ENCODE peak calls at places on chromosomes 6 and 20, in ten cellular contexts. P, Z, R, I, C, E, K, S, D and L are unnamed samples.

GRCh38 chr6:169640983-169641382 is 60.8 kb downstream of the WDR27 start:
- DNase-seq in D (no peak), Z (no peak), C (no peak), P (no peak), I (no peak), E (no peak), S (no peak), K (no peak), R (no peak), L (no peak)

GRCh38 chr6:33211136-33211535 is 2.8 kb downstream of the RING1 start:
- DNase-seq in E (no peak), Z (no peak), S (no peak), P (no peak), I (no peak), D (no peak), R (no peak), C (no peak), K (no peak), L (no peak)

GRCh38 chr6:33080127-33081089 is 4.6 kb downstream of the HLA-DPB1 start:
- DNase-seq in Z (no peak), I (peak), R (peak), S (no peak), D (no peak), E (peak), K (no peak), C (peak), P (peak), L (peak)

GRCh38 chr6:85163553-85163952 is 286.3 kb upstream of the NT5E start:
- DNase-seq in I (no peak), E (no peak), K (no peak), P (no peak), Z (no peak), S (no peak), R (no peak), D (no peak), C (no peak), L (peak)

GRCh38 chr6:82084324-82084920 is 163.1 kb downstream of the IBTK start:
- DNase-seq in P (no peak), I (no peak), C (no peak), K (no peak), D (no peak), Z (no peak), E (no peak), R (no peak), S (no peak), L (no peak)

GRCh38 chr6:66555082-66555481 is 848.1 kb upstream of the EYS start:
- DNase-seq in C (no peak), E (no peak), Z (no peak), R (no peak), I (peak), K (no peak), P (no peak), D (no peak), S (no peak), L (no peak)

GRCh38 chr6:45483501-45483900 is 105.8 kb upstream of the SUPT3H start:
- DNase-seq in P (peak), D (no peak), I (no peak), K (no peak), E (no peak), S (no peak), Z (no peak), R (no peak), C (no peak), L (peak)

GRCh38 chr6:101344885-101345284 is 48.6 kb upstream of the GRIK2 start:
- DNase-seq in P (no peak), K (no peak), D (no peak), C (no peak), S (no peak), I (no peak), E (no peak), R (no peak), Z (peak), L (no peak)

GRCh38 chr20:1769491-1769890 is 111.9 kb upstream of the SIRPG start:
- DNase-seq in Z (no peak), I (no peak), S (no peak), K (no peak), E (no peak), P (no peak), C (no peak), R (no peak), D (no peak), L (no peak)

DNA sequence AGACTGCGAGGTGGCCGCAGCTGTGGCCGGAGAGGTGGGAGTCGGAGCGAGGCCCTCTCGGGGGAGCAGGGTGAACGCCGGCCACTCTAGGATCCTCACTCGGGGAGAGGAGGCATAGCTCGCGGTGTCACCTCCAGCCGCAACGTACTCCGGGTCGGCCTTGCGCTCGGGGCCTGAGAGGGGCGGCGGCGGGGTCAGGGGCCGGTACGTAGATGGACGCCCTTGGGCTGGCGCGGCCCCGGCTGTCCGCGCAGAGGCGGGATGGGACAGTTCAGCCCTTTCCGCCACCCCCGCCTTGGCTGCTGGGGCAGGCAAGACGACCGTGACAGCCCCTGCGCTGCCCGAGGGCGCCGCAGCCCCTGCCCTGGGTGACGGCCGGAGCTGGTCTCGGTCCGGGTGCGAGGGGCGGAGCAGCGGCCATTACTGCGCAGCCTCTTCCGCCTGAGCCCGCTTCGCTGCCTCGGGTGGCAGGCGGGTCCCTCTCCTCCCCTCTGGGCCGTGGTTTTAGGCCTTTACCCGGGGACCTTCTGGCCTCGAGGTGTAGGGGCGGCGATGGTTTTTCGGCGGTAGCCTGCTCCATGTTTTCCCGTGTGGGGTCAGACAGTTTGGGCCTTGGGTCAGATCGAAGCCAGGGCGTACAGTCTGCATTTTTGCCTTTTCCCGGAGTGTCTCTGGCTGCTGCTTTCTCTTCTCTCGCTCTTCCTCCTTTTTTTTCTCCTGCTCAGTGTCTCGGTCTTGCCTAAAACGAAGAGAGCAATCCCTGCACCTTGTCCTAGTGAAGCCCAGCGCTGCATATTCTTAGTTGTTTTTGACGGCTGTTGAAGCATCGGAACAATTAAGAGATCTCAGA is 453 bp downstream of the RNF146 start:
- DNase-seq in K (peak), I (peak), D (no peak), Z (no peak), C (peak), P (peak), E (peak), S (no peak), R (peak), L (peak)
- H3K4me3 ChIP-seq in K (peak), I (peak), D (peak), Z (peak), C (peak), P (peak), E (peak), S (peak), R (peak), L (peak)

DNA sequence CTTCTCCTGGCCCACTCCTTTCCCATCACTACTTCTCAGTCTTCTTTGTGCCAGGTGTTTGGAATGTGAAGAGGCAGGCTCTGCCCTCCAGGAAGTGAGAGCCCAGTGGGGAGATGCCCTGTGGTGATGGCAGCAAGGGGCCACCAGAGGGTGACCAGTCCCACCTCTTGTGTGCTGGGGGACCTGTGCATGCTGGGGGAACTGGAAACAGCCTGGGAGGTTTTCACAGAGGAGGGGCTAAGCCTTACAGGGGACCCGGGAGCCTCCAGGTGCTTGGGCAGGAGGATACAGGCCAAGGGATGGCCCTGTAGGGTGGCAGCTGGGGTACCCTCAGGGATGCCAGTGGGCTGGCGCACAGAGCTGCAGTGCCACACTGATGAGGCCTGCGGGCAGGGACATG is 72.3 kb downstream of the RAMACL start:
- DNase-seq in K (no peak), E (no peak), C (no peak), S (no peak), P (no peak), R (no peak), I (no peak), D (no peak), Z (no peak), L (no peak)
- TF ChIP-seq CTCF in K (no peak), E (no peak), C (peak), S (no peak), P (no peak), R (no peak), I (peak), D (no peak), Z (peak), L (peak)

DNA sequence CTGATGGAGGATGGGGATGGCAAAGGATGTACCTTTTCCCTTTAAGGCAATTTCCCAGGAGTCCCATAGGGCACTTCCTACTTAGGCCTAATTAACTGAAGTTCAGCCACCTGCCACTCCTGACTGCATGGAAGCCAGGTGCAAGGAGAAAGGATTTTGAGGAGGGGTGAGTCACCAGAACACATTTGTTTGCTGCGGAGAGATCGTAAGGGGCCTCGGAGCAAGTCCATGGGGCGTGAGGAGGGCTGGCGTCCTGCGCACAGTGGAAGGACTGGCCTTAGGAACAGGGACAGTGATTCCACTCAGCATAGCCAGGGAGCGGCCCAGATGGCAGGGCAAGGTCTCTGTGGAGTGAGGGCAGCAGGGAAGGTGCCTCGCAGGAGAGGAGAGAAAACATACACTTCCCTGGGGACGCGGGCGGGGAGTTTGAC is 11.8 kb upstream of the MAP1LC3A start:
- DNase-seq in I (no peak), R (peak), E (no peak), P (no peak), C (no peak), D (no peak), Z (no peak), S (no peak), K (no peak), L (no peak)
- H3K4me3 ChIP-seq in I (no peak), R (peak), E (no peak), P (no peak), C (no peak), D (no peak), Z (no peak), S (no peak), K (no peak), L (no peak)

GRCh38 chr20:13128173-13128572 is 92.9 kb upstream of the ISM1 start:
- DNase-seq in Z (no peak), D (no peak), I (no peak), S (no peak), E (no peak), C (no peak), R (no peak), P (no peak), K (no peak), L (no peak)

GRCh38 chr20:13130100-13130706 is 90.9 kb upstream of the ISM1 start:
- DNase-seq in I (no peak), P (no peak), E (no peak), Z (no peak), S (no peak), R (no peak), K (no peak), D (no peak), C (no peak), L (no peak)

GRCh38 chr20:13130707-13131103 is 90.4 kb upstream of the ISM1 start:
- DNase-seq in D (no peak), C (no peak), S (no peak), E (no peak), I (no peak), R (no peak), Z (no peak), P (no peak), K (no peak), L (no peak)

DNA sequence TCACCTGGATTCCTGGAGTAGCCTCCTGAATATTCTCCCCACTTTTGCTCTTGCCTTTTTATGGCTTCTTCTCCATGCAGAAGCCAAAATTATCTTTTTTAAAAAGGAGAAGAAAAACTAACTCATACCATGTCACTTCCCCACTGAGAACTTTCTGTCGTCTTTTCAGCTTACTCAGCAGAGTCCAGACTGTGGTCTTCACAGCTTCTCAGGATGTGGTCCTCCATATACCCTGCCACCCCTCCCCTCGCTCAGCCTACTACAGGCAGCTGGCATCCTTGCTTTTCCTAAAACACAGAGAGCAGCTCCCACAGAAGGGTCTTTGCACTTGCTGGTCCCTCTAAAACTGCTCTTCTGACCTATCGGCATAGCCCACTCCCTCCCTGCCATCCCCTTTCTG is 89.4 kb upstream of the ISM1 start:
- DNase-seq in I (no peak), D (no peak), R (no peak), K (no peak), Z (no peak), C (no peak), E (no peak), S (no peak), P (no peak), L (no peak)
- TF ChIP-seq CTCF in I (no peak), D (no peak), R (no peak), K (no peak), Z (no peak), C (no peak), E (no peak), S (no peak), P (no peak), L (no peak)

GRCh38 chr6:161414800-161415199 is 140.9 kb upstream of the AGPAT4 start:
- DNase-seq in I (no peak), C (no peak), K (no peak), Z (no peak), S (no peak), R (no peak), D (no peak), E (no peak), P (no peak), L (no peak)

GRCh38 chr6:161413361-161413771 is 139.5 kb upstream of the AGPAT4 start:
- DNase-seq in S (no peak), R (no peak), D (no peak), E (no peak), Z (no peak), K (no peak), P (no peak), C (no peak), I (no peak), L (no peak)

GRCh38 chr6:161412795-161413194 is 138.9 kb upstream of the AGPAT4 start:
- DNase-seq in E (no peak), I (no peak), R (no peak), D (no peak), P (no peak), C (no peak), Z (no peak), K (no peak), S (no peak), L (no peak)

GRCh38 chr6:161415302-161415855 is 141.5 kb upstream of the AGPAT4 start:
- DNase-seq in K (no peak), P (no peak), I (peak), C (no peak), R (no peak), E (no peak), S (no peak), Z (no peak), D (no peak), L (no peak)

DNA sequence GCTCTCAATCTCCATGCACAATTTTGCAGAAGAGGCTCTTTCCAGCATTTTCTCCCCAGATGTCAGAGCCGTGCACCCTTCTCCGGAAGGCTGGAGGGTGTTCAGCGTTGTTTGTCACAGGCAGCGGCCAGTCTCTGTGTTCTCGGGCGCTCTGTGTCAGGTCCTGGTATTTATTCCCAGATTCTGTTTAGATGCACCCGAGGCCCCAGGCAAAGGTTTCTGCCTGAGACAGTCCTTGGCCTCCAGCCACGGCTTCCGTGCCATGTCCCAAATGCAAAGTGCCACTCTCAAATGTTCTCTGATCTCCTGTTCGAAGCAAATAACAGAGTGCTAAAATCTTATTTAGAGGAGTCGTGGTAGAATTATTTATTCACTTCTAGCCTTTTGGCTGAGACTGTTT is 140.3 kb upstream of the AGPAT4 start:
- DNase-seq in Z (no peak), P (no peak), I (no peak), R (no peak), C (no peak), D (no peak), K (no peak), S (no peak), E (no peak), L (no peak)
- H3K4me3 ChIP-seq in Z (no peak), P (no peak), I (no peak), R (no peak), C (no peak), D (no peak), K (no peak), S (no peak), E (no peak), L (no peak)

DNA sequence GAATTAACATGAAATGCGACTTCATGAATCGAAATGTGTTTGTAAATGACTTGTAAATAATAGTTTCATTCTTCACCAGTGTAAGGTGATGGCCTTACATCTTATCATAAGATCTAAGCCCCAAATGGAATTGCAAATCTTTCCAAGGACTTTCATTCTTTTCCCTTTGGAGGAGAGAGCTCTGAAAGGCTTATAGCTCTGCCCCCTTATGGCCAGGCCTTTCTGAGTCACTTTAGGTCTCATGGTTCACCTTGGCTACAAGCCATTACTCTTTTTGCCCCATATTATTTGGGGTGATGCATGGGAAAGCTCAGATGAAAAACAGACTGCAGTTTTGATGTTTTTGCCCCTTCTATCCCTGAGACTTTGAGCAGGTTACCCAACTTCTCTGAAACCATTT is 209.1 kb upstream of the BMP2 start:
- DNase-seq in Z (no peak), R (no peak), I (no peak), P (no peak), S (no peak), E (peak), C (no peak), D (no peak), K (no peak), L (peak)
- TF ChIP-seq CTCF in Z (peak), R (no peak), I (peak), P (no peak), S (peak), E (no peak), C (peak), D (no peak), K (no peak), L (no peak)

DNA sequence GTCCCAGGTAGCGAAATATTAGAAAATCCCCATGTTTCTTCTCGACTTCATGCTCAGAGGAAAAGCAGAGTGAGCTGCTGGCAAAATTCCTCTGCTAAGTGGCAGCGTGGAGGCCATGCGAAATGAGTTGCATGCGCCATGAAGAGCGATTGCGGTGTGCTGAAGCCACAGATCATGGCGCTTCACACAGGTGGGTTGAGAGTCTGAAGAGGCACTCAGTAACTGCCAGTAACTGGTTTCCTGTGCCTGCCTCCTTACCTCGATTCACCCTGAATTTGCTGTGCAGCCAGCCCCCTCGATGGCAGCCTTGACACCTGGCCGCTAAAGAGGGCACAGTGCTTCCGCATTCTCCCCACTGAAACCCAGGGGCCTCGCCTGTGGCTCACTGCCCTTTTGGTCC is 301.5 kb downstream of the NRN1 start:
- DNase-seq in C (no peak), P (no peak), D (no peak), S (no peak), K (no peak), Z (no peak), I (no peak), R (no peak), E (no peak), L (no peak)
- H3K4me3 ChIP-seq in C (no peak), P (no peak), D (no peak), S (no peak), K (no peak), Z (no peak), I (no peak), R (no peak), E (no peak), L (no peak)

GRCh38 chr6:93021235-93021909 is 398.0 kb downstream of the EPHA7 start:
- DNase-seq in I (no peak), R (no peak), E (no peak), P (no peak), S (no peak), C (no peak), K (no peak), D (no peak), Z (no peak), L (no peak)

GRCh38 chr6:93013054-93013453 is 406.3 kb downstream of the EPHA7 start:
- DNase-seq in I (no peak), C (no peak), P (no peak), Z (no peak), K (no peak), D (no peak), E (no peak), S (no peak), R (no peak), L (no peak)

GRCh38 chr6:93017626-93018025 is 401.7 kb downstream of the EPHA7 start:
- DNase-seq in R (no peak), K (no peak), Z (no peak), S (no peak), E (no peak), P (no peak), C (no peak), D (no peak), I (no peak), L (no peak)

GRCh38 chr6:93017213-93017612 is 402.1 kb downstream of the EPHA7 start:
- DNase-seq in Z (no peak), S (no peak), D (no peak), C (no peak), I (peak), K (peak), E (no peak), P (peak), R (no peak), L (no peak)
- TF ChIP-seq CTCF in Z (peak), S (no peak), D (no peak), C (peak), I (peak), K (peak), E (no peak), P (no peak), R (no peak), L (no peak)

DNA sequence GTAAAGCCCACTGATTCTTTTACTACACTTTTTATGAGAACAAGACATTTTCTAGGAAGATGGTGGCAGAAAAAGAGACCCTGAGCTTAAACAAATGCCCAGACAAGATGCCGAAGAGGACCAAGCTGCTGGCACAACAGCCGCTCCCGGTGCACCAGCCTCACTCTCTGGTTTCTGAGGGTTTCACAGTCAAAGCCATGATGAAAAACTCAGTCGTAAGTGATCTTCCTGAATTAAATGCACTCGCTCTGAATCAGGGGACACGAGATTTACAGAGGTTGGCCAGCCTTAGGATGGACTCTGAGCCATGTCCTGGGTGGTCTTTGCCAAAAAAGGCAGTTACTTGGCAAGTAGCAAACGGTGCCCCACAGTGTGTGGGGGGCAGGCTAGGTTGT is 400 bp downstream of the PACRG start:
- DNase-seq in C (no peak), P (no peak), R (no peak), Z (no peak), K (no peak), S (no peak), I (no peak), E (no peak), D (no peak), L (peak)
- H3K4me3 ChIP-seq in C (peak), P (peak), R (peak), Z (peak), K (peak), S (peak), I (peak), E (peak), D (peak), L (peak)